ENCODE peak calls at places on chromosome 12, in four cellular contexts. J, S, X and M are unnamed samples.
A peak's percentile ranks its signal among the peaks of the same experiment; 100 is the strongest.

GRCh38 chr12:81211306-81211705 is 133.4 kb downstream of the ACSS3 start:
- DNase-seq in S (no peak), J (no peak), X (no peak), M (no peak)

GRCh38 chr12:127240249-127240929 is 1026.6 kb upstream of the TMEM132C start:
- DNase-seq in S (no peak), J (no peak), X (no peak), M (no peak)

GRCh38 chr12:128761305-128761880 is 62.4 kb downstream of the SLC15A4 start:
- DNase-seq in S (no peak), J (no peak), X (no peak), M (no peak)

GRCh38 chr12:65619018-65619417 is 205.3 kb upstream of the HMGA2 start:
- DNase-seq in S (no peak), X (no peak), J (no peak), M (no peak)

GRCh38 chr12:67019070-67019469 is 250.1 kb upstream of the CAND1 start:
- DNase-seq in X (no peak), S (no peak), J (no peak), M (no peak)

GRCh38 chr12:1587927-1588573 is 6.3 kb downstream of the FBXL14 start:
- DNase-seq in J (no peak), S (no peak), X (no peak), M (no peak)

GRCh38 chr12:14803830-14804160 is 325 bp downstream of the C12orf60 start:
- DNase-seq in X (no peak), S (no peak), J (peak; percentile 10), M (no peak)

GRCh38 chr12:6301721-6302120 is 8.8 kb upstream of the PLEKHG6 start:
- DNase-seq in S (no peak), J (no peak), X (no peak), M (no peak)

GRCh38 chr12:96571101-96571862 is 81.9 kb downstream of the CFAP54 start:
- DNase-seq in S (no peak), X (no peak), J (no peak), M (no peak)

GRCh38 chr12:94879542-94879941 is 124.0 kb downstream of the NDUFA12 start:
- DNase-seq in X (peak; percentile 5), S (peak; percentile 51), J (no peak), M (peak; percentile 34)

GRCh38 chr12:112822056-112822455 is 30.5 kb downstream of the RPH3A start:
- DNase-seq in S (no peak), X (no peak), J (no peak), M (peak; percentile 29)

GRCh38 chr12:91774471-91774921 is 371.1 kb downstream of the BTG1 start:
- DNase-seq in S (no peak), J (no peak), X (no peak), M (no peak)

GRCh38 chr12:122138181-122138580 is 35.8 kb downstream of the IL31 start:
- DNase-seq in X (no peak), J (no peak), S (no peak), M (no peak)

GRCh38 chr12:54173066-54173726 is 15.6 kb downstream of the SMUG1 start:
- DNase-seq in X (no peak), S (no peak), J (peak; percentile 64), M (peak; percentile 48)

GRCh38 chr12:43621262-43621661 is 69.3 kb upstream of the ADAMTS20 start:
- DNase-seq in X (no peak), J (no peak), S (no peak), M (no peak)

GRCh38 chr12:123055281-123055766 is 74.8 kb downstream of the ARL6IP4 start:
- DNase-seq in X (no peak), J (peak; percentile 32), S (no peak), M (no peak)

GRCh38 chr12:19130224-19131019 is 889 bp downstream of the PLEKHA5 start:
- DNase-seq in X (no peak), S (peak; percentile 52), J (peak; percentile 33), M (peak; percentile 67)

GRCh38 chr12:26740991-26741390 is 92.0 kb downstream of the ITPR2 start:
- DNase-seq in S (no peak), J (no peak), X (no peak), M (no peak)

GRCh38 chr12:6821271-6821673 is 349 bp upstream of the GPR162 start:
- DNase-seq in X (no peak), J (peak; percentile 44), S (peak; percentile 49), M (peak; percentile 66)

GRCh38 chr12:92473564-92473963 is 229.2 kb upstream of the PLEKHG7 start:
- DNase-seq in J (no peak), X (no peak), S (no peak), M (no peak)

GRCh38 chr12:30243426-30243825 is 452.2 kb downstream of the IPO8 start:
- DNase-seq in X (no peak), J (no peak), S (no peak), M (no peak)

GRCh38 chr12:27277846-27278260 is 33.8 kb downstream of the STK38L start:
- DNase-seq in J (peak; percentile 21), S (no peak), X (peak; percentile 60), M (no peak)

GRCh38 chr12:43348221-43348620 is 203.8 kb downstream of the ADAMTS20 start:
- DNase-seq in S (no peak), X (no peak), J (no peak), M (no peak)

GRCh38 chr12:18224745-18225144 is 36.6 kb upstream of the PIK3C2G start:
- DNase-seq in S (no peak), X (peak; percentile 21), J (peak; percentile 17), M (no peak)

GRCh38 chr12:131137836-131138637 is 184.3 kb downstream of the ADGRD1 start:
- DNase-seq in S (peak; percentile 46), X (no peak), J (no peak), M (no peak)

GRCh38 chr12:12872934-12873275 is 18.5 kb upstream of the GPRC5A start:
- DNase-seq in S (no peak), J (no peak), X (no peak), M (no peak)

GRCh38 chr12:89019439-89020120 is 332.7 kb downstream of the DUSP6 start:
- DNase-seq in J (peak; percentile 74), X (peak; percentile 78), S (peak; percentile 43), M (peak; percentile 82)

GRCh38 chr12:84117190-84117589 is 795.4 kb downstream of the SLC6A15 start:
- DNase-seq in S (no peak), X (no peak), J (no peak), M (no peak)

GRCh38 chr12:75877588-75878381 is 153.8 kb downstream of the PHLDA1 start:
- DNase-seq in S (no peak), J (no peak), X (no peak), M (no peak)

GRCh38 chr12:108955225-108955835 is 65.5 kb downstream of the SVOP start:
- DNase-seq in X (peak; percentile 7), S (no peak), J (peak; percentile 39), M (no peak)
- TF ChIP-seq ELF4 in X (no peak), S (no peak), J (no peak), M (no peak)

GRCh38 chr12:22624908-22625646 is at the start of gene ETNK1:
- DNase-seq in X (peak; percentile 89), J (peak; percentile 86), S (peak; percentile 86), M (peak; percentile 93)

GRCh38 chr12:22627351-22627750 is 2.4 kb downstream of the ETNK1 start:
- DNase-seq in S (no peak), X (no peak), J (no peak), M (no peak)

GRCh38 chr12:22625671-22626251 is 790 bp downstream of the ETNK1 start:
- DNase-seq in X (peak; percentile 40), J (peak; percentile 32), S (peak; percentile 59), M (peak; percentile 33)

GRCh38 chr12:22628228-22628627 is 3.3 kb downstream of the ETNK1 start:
- DNase-seq in X (no peak), S (no peak), J (no peak), M (no peak)

DNA sequence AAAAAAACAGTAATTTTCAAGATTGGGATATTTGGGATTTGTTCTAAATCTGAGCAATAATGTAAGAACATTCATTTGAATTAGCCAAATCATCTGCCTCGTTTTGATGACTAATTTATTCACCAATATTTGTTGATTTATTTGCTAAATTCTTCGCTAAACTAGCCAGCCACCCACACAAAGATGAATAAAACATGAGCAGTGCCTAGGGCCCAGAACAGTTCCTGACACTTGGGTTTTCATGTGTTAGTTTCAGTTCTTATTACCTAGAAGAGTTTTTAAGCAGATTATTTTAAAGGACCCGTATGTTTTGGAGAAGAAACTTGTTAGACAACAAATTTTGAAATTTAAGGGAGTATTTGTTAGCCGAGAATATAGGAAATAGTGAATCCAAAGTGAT is 1.5 kb downstream of the ETNK1 start:
- DNase-seq in X (no peak), J (no peak), S (peak; percentile 11), M (no peak)
- TF ChIP-seq ELF4 in X (no peak), J (no peak), S (no peak), M (no peak)

DNA sequence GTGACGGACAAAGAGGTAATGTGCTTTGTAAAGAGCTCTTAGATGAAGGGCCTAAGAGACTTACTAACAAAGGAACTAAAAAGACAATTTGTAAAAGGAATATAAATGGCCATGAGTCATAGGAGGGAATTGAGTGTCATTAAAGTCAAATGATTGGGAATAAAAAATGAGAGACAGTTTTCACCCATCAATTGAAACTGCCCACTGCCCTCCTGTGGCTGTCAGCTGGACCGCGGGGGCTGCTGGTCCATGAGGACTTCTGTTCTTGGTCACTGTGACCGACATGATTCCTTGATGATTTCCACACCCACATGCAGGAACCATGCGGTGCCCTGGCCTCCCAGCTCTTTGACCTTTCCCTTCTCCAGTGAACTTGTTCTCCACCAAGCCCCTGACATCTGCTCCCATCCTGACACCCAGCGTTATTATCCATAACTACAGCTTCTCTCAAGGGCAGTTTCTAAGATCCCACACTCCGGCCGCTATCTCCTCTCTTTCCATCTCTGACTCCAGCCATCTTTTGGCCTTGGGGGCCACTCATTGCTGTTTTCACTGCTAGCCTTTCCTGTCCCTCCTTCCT is 48.4 kb downstream of the C12orf75 start:
- DNase-seq in S (no peak), X (peak; percentile 13), J (no peak), M (peak; percentile 20)
- TF ChIP-seq ELF4 in S (no peak), X (no peak), J (no peak), M (no peak)

GRCh38 chr12:130014485-130014807 is 110.6 kb upstream of the TMEM132D start:
- DNase-seq in X (no peak), J (no peak), S (no peak), M (peak; percentile 20)

GRCh38 chr12:130011611-130012385 is 108.0 kb upstream of the TMEM132D start:
- DNase-seq in J (no peak), S (no peak), X (no peak), M (no peak)

GRCh38 chr12:130016986-130017385 is 113.2 kb upstream of the TMEM132D start:
- DNase-seq in X (no peak), J (no peak), S (no peak), M (no peak)

GRCh38 chr12:130016194-130016593 is 112.4 kb upstream of the TMEM132D start:
- DNase-seq in X (no peak), S (no peak), J (no peak), M (no peak)

DNA sequence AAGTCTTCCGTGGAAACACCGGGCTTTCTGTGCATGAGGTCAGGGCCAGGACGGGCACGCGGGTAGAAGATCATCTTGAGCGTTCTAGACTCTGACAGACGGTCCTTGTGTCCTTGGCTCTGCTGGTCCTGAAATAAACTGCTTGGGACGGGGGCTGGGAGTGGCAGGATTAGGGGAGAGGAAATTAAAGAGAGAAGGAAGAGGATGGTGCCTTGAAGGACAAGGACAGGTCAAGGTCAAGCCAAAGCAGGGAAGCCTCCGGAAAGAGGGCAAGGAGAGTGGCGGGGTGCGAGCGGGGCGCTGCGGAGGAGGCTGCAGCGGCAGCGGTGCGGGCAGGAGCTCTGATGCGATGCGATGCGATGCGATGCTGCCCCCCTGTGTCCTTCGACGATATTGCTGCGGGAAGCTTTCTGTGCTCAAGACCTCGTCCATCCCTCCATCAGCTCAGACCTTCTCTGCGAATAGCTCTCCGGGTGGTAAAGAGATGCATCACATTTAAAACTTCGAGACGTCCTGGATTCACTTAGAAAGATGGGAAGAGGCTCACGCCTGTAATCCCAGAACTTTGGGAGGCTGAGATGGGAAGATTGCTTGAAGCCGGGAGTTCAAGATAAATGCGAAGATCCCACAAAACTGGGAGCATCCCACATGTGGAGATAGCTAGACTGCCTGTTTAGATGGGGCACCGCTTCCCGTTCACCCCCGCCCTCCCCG is 110.1 kb upstream of the TMEM132D start:
- DNase-seq in S (peak; percentile 72), X (peak; percentile 26), J (peak; percentile 81), M (peak; percentile 68)
- TF ChIP-seq ELF4 in S (no peak), X (no peak), J (no peak), M (no peak)